ENCODE peak calls at places on chromosomes 16 and 17, in ten cellular contexts. E, K, B, H, Z, L, G, C, U and A are unnamed samples.

GRCh38 chr17:50547035-50547735 is at the start of gene SPATA20:
- DNase-seq in E (peak), K (peak), B (peak), H (peak), Z (peak), L (peak), G (peak), C (peak), U (peak), A (peak)

GRCh38 chr17:59337741-59338299 is 6.4 kb downstream of the YPEL2 start:
- DNase-seq in E (no peak), K (no peak), B (no peak), H (no peak), Z (no peak), L (no peak), G (no peak), C (no peak), U (no peak), A (no peak)

GRCh38 chr17:2177235-2177811 is 122.4 kb downstream of the HIC1 start:
- DNase-seq in E (peak), K (no peak), B (no peak), H (no peak), Z (no peak), L (no peak), G (peak), C (no peak), U (peak), A (no peak)

GRCh38 chr17:66373944-66374817 is 71.8 kb downstream of the PRKCA start:
- DNase-seq in E (peak), K (no peak), B (peak), H (peak), Z (no peak), L (no peak), G (no peak), C (peak), U (peak), A (peak)

GRCh38 chr17:63434951-63435571 is 11.0 kb downstream of the CYB561 start:
- DNase-seq in E (no peak), K (no peak), B (peak), H (peak), Z (no peak), L (peak), G (no peak), C (peak), U (peak), A (no peak)

GRCh38 chr17:13920413-13920812 is 148.9 kb upstream of the COX10 start:
- DNase-seq in E (no peak), K (no peak), B (no peak), H (no peak), Z (no peak), L (no peak), G (no peak), C (no peak), U (no peak), A (no peak)

GRCh38 chr16:31376705-31377104 is 16.4 kb upstream of the ITGAD start:
- DNase-seq in E (no peak), K (no peak), B (no peak), H (no peak), Z (no peak), L (no peak), G (no peak), C (no peak), U (no peak), A (no peak)

GRCh38 chr16:68267612-68268405 is 3.5 kb downstream of the SLC7A6 start:
- DNase-seq in E (peak), K (no peak), B (no peak), H (no peak), Z (no peak), L (peak), G (no peak), C (no peak), U (peak), A (no peak)

GRCh38 chr16:51084074-51084928 is 66.8 kb downstream of the SALL1 start:
- DNase-seq in E (no peak), K (no peak), B (no peak), H (peak), Z (no peak), L (no peak), G (no peak), C (no peak), U (peak), A (no peak)

GRCh38 chr16:48613061-48613957 is 3.3 kb upstream of the N4BP1 start:
- DNase-seq in E (peak), K (no peak), B (peak), H (peak), Z (no peak), L (peak), G (no peak), C (peak), U (peak), A (peak)

GRCh38 chr16:5066511-5066910 is 755 bp upstream of the C16orf89 start:
- DNase-seq in E (no peak), K (no peak), B (no peak), H (no peak), Z (no peak), L (no peak), G (no peak), C (no peak), U (no peak), A (no peak)

GRCh38 chr17:20955437-20956323 is 87.1 kb downstream of the USP22 start:
- DNase-seq in E (peak), K (no peak), B (no peak), H (peak), Z (no peak), L (peak), G (no peak), C (no peak), U (peak), A (no peak)

GRCh38 chr16:75109732-75110243 is 6.8 kb downstream of the LDHD start:
- DNase-seq in E (peak), K (no peak), B (peak), H (no peak), Z (no peak), L (peak), G (no peak), C (no peak), U (no peak), A (no peak)

GRCh38 chr16:58515125-58515870 is at the start of gene SETD6:
- DNase-seq in E (peak), K (peak), B (peak), H (peak), Z (peak), L (peak), G (peak), C (peak), U (peak), A (peak)

GRCh38 chr17:46764335-46764708 is 54.2 kb downstream of the WNT3 start:
- DNase-seq in E (no peak), K (no peak), B (no peak), H (no peak), Z (no peak), L (no peak), G (no peak), C (no peak), U (no peak), A (no peak)

GRCh38 chr16:70653406-70653805 is 7.0 kb downstream of the IL34 start:
- DNase-seq in E (no peak), K (no peak), B (no peak), H (no peak), Z (no peak), L (no peak), G (no peak), C (no peak), U (no peak), A (no peak)